ENCODE peak calls at places on chromosome 6, in seven cellular contexts. V is A549, K is breast epithelium, G is body of pancreas, Q is stomach, E is heart left ventricle, O is right lobe of liver. F is an unnamed sample.

GRCh38 chr6:20688710-20689500 is 154.6 kb downstream of the CDKAL1 start:
- DNase-seq in V (no peak), K (no peak), G (no peak), Q (no peak), E (no peak), O (no peak), F (no peak)

GRCh38 chr6:22363166-22363965 is 66.5 kb upstream of the PRL start:
- DNase-seq in V (peak; percentile 6), K (no peak), G (no peak), Q (no peak), E (no peak), O (no peak), F (no peak)

GRCh38 chr6:13398421-13398994 is 70.2 kb upstream of the TBC1D7 start:
- DNase-seq in V (no peak), K (no peak), G (no peak), Q (no peak), E (no peak), O (no peak), F (no peak)

GRCh38 chr6:27893836-27894807 is 18.1 kb downstream of the OR2B2 start:
- DNase-seq in V (peak; percentile 90), K (peak; percentile 71), G (peak; percentile 80), Q (peak; percentile 81), E (peak; percentile 87), O (peak; percentile 90), F (no peak)

GRCh38 chr6:87074051-87074711 is 20.7 kb downstream of the CGA start:
- DNase-seq in V (no peak), K (no peak), G (no peak), Q (no peak), E (no peak), O (no peak), F (no peak)

GRCh38 chr6:139577991-139578604 is 203.7 kb upstream of the CITED2 start:
- DNase-seq in V (no peak), K (no peak), G (no peak), Q (no peak), E (no peak), O (no peak), F (no peak)

GRCh38 chr6:140079328-140079727 is 704.9 kb upstream of the CITED2 start:
- DNase-seq in V (no peak), K (no peak), G (peak; percentile 52), Q (peak; percentile 26), E (peak; percentile 32), O (no peak), F (no peak)

GRCh38 chr6:144580039-144580438 is 294.9 kb downstream of the UTRN start:
- DNase-seq in V (no peak), K (no peak), G (no peak), Q (no peak), E (no peak), O (no peak), F (no peak)

GRCh38 chr6:22108199-22108598 is 188.6 kb downstream of the PRL start:
- DNase-seq in V (no peak), K (no peak), G (no peak), Q (no peak), E (no peak), O (no peak), F (no peak)

GRCh38 chr6:145749632-145750031 is 14.3 kb upstream of the EPM2A start:
- DNase-seq in V (peak; percentile 49), K (no peak), G (no peak), Q (no peak), E (no peak), O (no peak), F (no peak)

GRCh38 chr6:4853782-4854511 is 77.7 kb downstream of the CDYL start:
- DNase-seq in V (peak; percentile 34), K (no peak), G (no peak), Q (no peak), E (no peak), O (no peak), F (peak; percentile 13)

GRCh38 chr6:35016417-35017221 is 124.5 kb downstream of the TCP11 start:
- DNase-seq in V (no peak), K (no peak), G (no peak), Q (peak; percentile 31), E (peak; percentile 68), O (peak; percentile 78), F (no peak)

GRCh38 chr6:79604583-79605037 is 26.5 kb upstream of the SH3BGRL2 start:
- DNase-seq in V (peak; percentile 65), K (no peak), G (no peak), Q (no peak), E (no peak), O (no peak), F (peak; percentile 7)

GRCh38 chr6:98835149-98836024 is 1.0 kb downstream of the POU3F2 start:
- DNase-seq in V (peak; percentile 9), K (no peak), G (no peak), Q (no peak), E (no peak), O (no peak), F (no peak)

GRCh38 chr6:156618600-156619205 is 158.5 kb upstream of the ARID1B start:
- DNase-seq in V (no peak), K (no peak), G (no peak), Q (no peak), E (no peak), O (no peak), F (no peak)

GRCh38 chr6:141780296-141780695 is 352.4 kb upstream of the GJE1 start:
- DNase-seq in V (no peak), K (no peak), G (no peak), Q (no peak), E (no peak), O (no peak), F (no peak)

DNA sequence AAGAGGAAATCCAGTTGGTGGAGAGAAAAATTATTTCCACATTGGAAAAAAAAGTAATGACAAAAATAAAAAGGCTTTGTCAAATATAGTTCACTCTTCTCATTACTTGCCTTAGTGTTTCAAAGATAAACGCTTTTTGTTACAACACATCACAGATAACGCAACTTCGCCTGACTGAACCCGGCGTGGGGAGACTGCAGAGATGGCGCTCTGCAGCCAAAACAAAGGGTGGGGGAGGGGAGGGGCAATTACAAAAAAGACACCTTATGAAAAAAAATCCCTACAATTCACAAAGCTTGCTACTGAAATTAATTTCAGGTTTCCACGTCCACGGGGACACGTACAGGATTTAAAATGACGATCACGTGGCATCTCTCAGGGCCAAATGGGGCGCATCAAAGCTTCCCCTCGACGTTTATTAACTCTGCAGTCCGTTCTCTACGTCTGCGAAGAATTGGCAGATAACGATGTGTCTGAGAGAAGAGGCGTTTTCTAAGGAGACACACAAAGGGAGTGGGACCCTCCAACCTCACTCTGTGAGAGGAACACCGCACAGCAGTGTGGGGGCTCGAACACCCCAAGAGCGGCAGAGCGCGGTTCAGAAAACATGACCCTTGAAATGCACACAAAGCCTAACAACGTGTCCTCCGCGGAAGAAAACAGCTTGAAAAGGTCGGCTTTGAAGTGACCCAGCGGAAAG is 1.5 kb upstream of the AFDN start:
- DNase-seq in V (no peak), K (no peak), G (no peak), Q (no peak), E (no peak), O (peak; percentile 73), F (no peak)
- TF ChIP-seq POLR2A in V (no peak), K (no peak), G (no peak), Q (no peak), E (no peak), O (no peak), F (no peak)

GRCh38 chr6:44076366-44077200 is 50.7 kb downstream of the MRPL14 start:
- DNase-seq in V (no peak), K (no peak), G (peak; percentile 61), Q (peak; percentile 74), E (peak; percentile 64), O (peak; percentile 77), F (no peak)
- TF ChIP-seq POLR2A in V (no peak), K (no peak), G (no peak), Q (no peak), E (no peak), O (peak; percentile 9), F (no peak)

GRCh38 chr6:83370607-83371006 is 60.2 kb downstream of the ME1 start:
- DNase-seq in V (no peak), K (no peak), G (no peak), Q (no peak), E (no peak), O (no peak), F (no peak)
- TF ChIP-seq POLR2A in V (no peak), K (no peak), G (no peak), Q (no peak), E (no peak), O (no peak), F (no peak)

GRCh38 chr6:32641122-32641521 is 3.9 kb downstream of the HLA-DQA1 start:
- DNase-seq in V (no peak), K (no peak), G (no peak), Q (no peak), E (no peak), O (no peak), F (no peak)
- TF ChIP-seq POLR2A in V (no peak), K (no peak), G (no peak), Q (no peak), E (no peak), O (no peak), F (no peak)

GRCh38 chr6:7051780-7052440 is 55.9 kb upstream of the RREB1 start:
- DNase-seq in V (no peak), K (no peak), G (peak; percentile 73), Q (peak; percentile 65), E (peak; percentile 58), O (peak; percentile 67), F (peak; percentile 40)
- TF ChIP-seq POLR2A in V (no peak), K (no peak), G (peak; percentile 59), Q (no peak), E (no peak), O (peak; percentile 51), F (no peak)

GRCh38 chr6:155313602-155314091 is 637 bp downstream of the TFB1M start:
- DNase-seq in V (peak; percentile 20), K (no peak), G (no peak), Q (no peak), E (no peak), O (no peak), F (no peak)

GRCh38 chr6:155314773-155315515 is 660 bp upstream of the TFB1M start:
- DNase-seq in V (peak; percentile 88), K (peak; percentile 34), G (peak; percentile 66), Q (peak; percentile 64), E (peak; percentile 23), O (peak; percentile 83), F (peak; percentile 3)

GRCh38 chr6:155316419-155316818 is 2.1 kb upstream of the TFB1M start:
- DNase-seq in V (no peak), K (no peak), G (no peak), Q (no peak), E (no peak), O (no peak), F (no peak)

GRCh38 chr6:155315516-155315871 is 1.2 kb upstream of the TFB1M start:
- DNase-seq in V (no peak), K (no peak), G (no peak), Q (no peak), E (no peak), O (no peak), F (no peak)

DNA sequence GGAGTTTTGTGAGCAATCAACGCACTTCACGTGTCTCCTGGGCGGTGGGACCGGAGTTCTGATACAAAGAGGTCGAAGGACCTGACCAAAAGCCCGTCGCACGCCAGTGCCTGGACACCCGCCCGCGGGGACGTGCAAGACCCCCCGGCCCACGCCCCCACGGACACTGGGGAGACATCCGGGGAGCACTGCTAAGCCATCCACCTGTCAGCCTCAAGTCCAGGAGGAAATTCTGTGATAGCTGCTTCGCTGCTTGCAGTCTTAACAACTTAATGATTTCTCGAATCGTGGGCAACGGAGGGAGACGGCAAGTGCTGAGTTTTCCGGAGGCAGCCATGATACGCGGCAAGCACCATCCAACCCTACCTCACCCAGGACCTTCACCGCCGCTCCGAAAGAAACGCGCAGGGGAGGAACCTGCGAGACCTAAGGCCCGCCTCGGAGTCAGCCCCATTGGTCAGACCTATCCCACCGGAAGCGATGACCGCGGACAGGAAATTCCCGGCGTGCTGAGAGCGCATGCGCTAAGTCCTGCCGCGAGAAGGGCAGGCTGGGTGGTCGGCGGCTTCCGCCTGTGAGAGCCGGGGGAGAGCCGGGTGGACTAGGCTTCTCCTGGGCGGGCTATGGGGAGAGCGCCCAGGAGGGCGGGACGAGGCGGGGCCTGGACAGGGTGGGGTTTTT is at the start of gene TFB1M:
- DNase-seq in V (peak; percentile 98), K (peak; percentile 98), G (peak; percentile 98), Q (peak; percentile 99), E (peak; percentile 98), O (peak; percentile 99), F (peak; percentile 46)
- TF ChIP-seq POLR2A in V (peak; percentile 77), K (no peak), G (peak; percentile 94), Q (no peak), E (no peak), O (peak; percentile 91), F (peak; percentile 86)